ENCODE peak calls at places on chromosomes 4 and X, in ten cellular contexts. W is NCI-H460, I is glutamatergic neuron, P is tibial nerve, N is Calu3, H is Caco-2, D is NCI-H1436, O is testis, A is NCI-H1417 treated with DMSO at 0.1 percent for 48 hours, Y is neural crest cell. S is an unnamed sample.

GRCh38 chr4:5424211-5424610 is 284.1 kb downstream of the EVC2 start:
- DNase-seq in W (no peak), I (no peak), P (no peak), N (no peak), H (no peak), D (no peak), O (no peak), A (no peak), Y (no peak), S (no peak)

GRCh38 chr4:121256346-121256745 is 92.2 kb upstream of the TNIP3 start:
- DNase-seq in W (no peak), I (no peak), P (no peak), N (no peak), H (no peak), D (no peak), O (no peak), A (no peak), Y (no peak), S (no peak)

GRCh38 chr4:120731561-120731960 is 191.0 kb downstream of the PRDM5 start:
- DNase-seq in W (no peak), I (no peak), P (no peak), N (no peak), H (no peak), D (no peak), O (no peak), A (no peak), Y (no peak), S (no peak)

GRCh38 chrX:46683023-46683422 is 75.9 kb downstream of the SLC9A7 start:
- DNase-seq in W (no peak), I (no peak), P (no peak), N (peak; percentile 2), H (peak; percentile 8), D (no peak), O (no peak), A (no peak), Y (no peak), S (peak; percentile 35)

GRCh38 chrX:11532291-11533075 is 133.2 kb downstream of the ARHGAP6 start:
- DNase-seq in W (no peak), I (no peak), P (no peak), N (no peak), H (peak; percentile 17), D (no peak), O (peak; percentile 12), A (no peak), Y (no peak), S (peak; percentile 18)

GRCh38 chr4:118969359-118969758 is 80.7 kb downstream of the SYNPO2 start:
- DNase-seq in W (peak; percentile 40), I (no peak), P (peak; percentile 80), N (peak; percentile 37), H (peak; percentile 34), D (peak; percentile 8), O (peak; percentile 79), A (no peak), Y (no peak), S (no peak)

GRCh38 chr4:25160714-25161598 is 707 bp upstream of the SEPSECS start:
- DNase-seq in W (no peak), I (no peak), P (peak; percentile 15), N (no peak), H (peak; percentile 25), D (no peak), O (peak; percentile 31), A (no peak), Y (no peak), S (peak; percentile 30)

GRCh38 chrX:139967300-139967699 is 2.0 kb upstream of the CXorf66 start:
- DNase-seq in W (no peak), I (no peak), P (no peak), N (no peak), H (no peak), D (no peak), O (no peak), A (no peak), Y (no peak), S (no peak)

GRCh38 chr4:105990933-105991332 is 95.7 kb downstream of the NPNT start:
- DNase-seq in W (no peak), I (no peak), P (peak; percentile 23), N (peak; percentile 86), H (no peak), D (no peak), O (no peak), A (no peak), Y (no peak), S (peak; percentile 13)

GRCh38 chr4:87058272-87059073 is 123.7 kb downstream of the AFF1 start:
- DNase-seq in W (peak; percentile 3), I (no peak), P (no peak), N (peak; percentile 22), H (peak; percentile 24), D (peak; percentile 41), O (no peak), A (no peak), Y (no peak), S (peak; percentile 57)

GRCh38 chrX:53049127-53049517 is 533 bp downstream of the GPR173 start:
- DNase-seq in W (no peak), I (peak; percentile 17), P (no peak), N (no peak), H (no peak), D (no peak), O (no peak), A (no peak), Y (no peak), S (no peak)

GRCh38 chr4:1211371-1211770 is 37.6 kb downstream of the CTBP1 start:
- DNase-seq in W (no peak), I (no peak), P (no peak), N (no peak), H (no peak), D (no peak), O (no peak), A (no peak), Y (no peak), S (no peak)

GRCh38 chrX:42714981-42715688 is 62.8 kb downstream of the PPP1R2C start:
- DNase-seq in W (peak; percentile 1), I (peak; percentile 67), P (no peak), N (peak; percentile 36), H (no peak), D (peak; percentile 27), O (peak; percentile 63), A (no peak), Y (peak; percentile 57), S (peak; percentile 60)

GRCh38 chr4:56613101-56613862 is 67.8 kb downstream of the HOPX start:
- DNase-seq in W (no peak), I (no peak), P (no peak), N (no peak), H (no peak), D (no peak), O (no peak), A (no peak), Y (no peak), S (no peak)

GRCh38 chr4:1479454-1479853 is 73.2 kb upstream of the NKX1-1 start:
- DNase-seq in W (no peak), I (peak; percentile 10), P (no peak), N (no peak), H (no peak), D (no peak), O (no peak), A (no peak), Y (no peak), S (no peak)

GRCh38 chr4:1393866-1394265 is 12.4 kb downstream of the NKX1-1 start:
- DNase-seq in W (no peak), I (no peak), P (no peak), N (no peak), H (no peak), D (no peak), O (no peak), A (no peak), Y (no peak), S (no peak)

GRCh38 chr4:5459236-5459635 is 249.1 kb downstream of the EVC2 start:
- DNase-seq in W (no peak), I (no peak), P (no peak), N (no peak), H (no peak), D (no peak), O (no peak), A (no peak), Y (no peak), S (no peak)

GRCh38 chr4:74283614-74284013 is 24.7 kb upstream of the EPGN start:
- DNase-seq in W (peak; percentile 44), I (no peak), P (no peak), N (peak; percentile 11), H (no peak), D (no peak), O (no peak), A (no peak), Y (no peak), S (no peak)

GRCh38 chr4:138522366-138522765 is 280.2 kb upstream of the SLC7A11 start:
- DNase-seq in W (no peak), I (no peak), P (no peak), N (no peak), H (peak; percentile 21), D (no peak), O (no peak), A (no peak), Y (no peak), S (peak; percentile 48)

GRCh38 chrX:68685722-68686683 is 38.5 kb downstream of the STARD8 start:
- DNase-seq in W (peak; percentile 8), I (peak; percentile 36), P (no peak), N (no peak), H (no peak), D (no peak), O (no peak), A (no peak), Y (peak; percentile 8), S (no peak)

GRCh38 chrX:130702867-130703707 is 199.9 kb downstream of the ENOX2 start:
- DNase-seq in W (no peak), I (no peak), P (no peak), N (no peak), H (no peak), D (no peak), O (no peak), A (no peak), Y (no peak), S (no peak)

GRCh38 chr4:120070191-120070590 is 3.5 kb upstream of the MAD2L1 start:
- DNase-seq in W (no peak), I (no peak), P (no peak), N (no peak), H (no peak), D (no peak), O (no peak), A (no peak), Y (no peak), S (no peak)

GRCh38 chr4:113733685-113734084 is 27.9 kb downstream of the CAMK2D start:
- DNase-seq in W (no peak), I (no peak), P (no peak), N (no peak), H (no peak), D (no peak), O (no peak), A (no peak), Y (no peak), S (no peak)

GRCh38 chr4:23324291-23324690 is 565.6 kb downstream of the PPARGC1A start:
- DNase-seq in W (no peak), I (no peak), P (no peak), N (no peak), H (no peak), D (no peak), O (no peak), A (no peak), Y (no peak), S (no peak)

GRCh38 chr4:125317526-125317880 is 2.7 kb downstream of the FAT4 start:
- DNase-seq in W (no peak), I (peak; percentile 74), P (peak; percentile 38), N (no peak), H (no peak), D (no peak), O (peak; percentile 83), A (no peak), Y (peak; percentile 48), S (no peak)

GRCh38 chr4:84401669-84402068 is 97.4 kb downstream of the NKX6-1 start:
- DNase-seq in W (no peak), I (no peak), P (no peak), N (no peak), H (no peak), D (no peak), O (no peak), A (no peak), Y (no peak), S (peak; percentile 9)

GRCh38 chr4:47972181-47972580 is 44.3 kb downstream of the CNGA1 start:
- DNase-seq in W (no peak), I (no peak), P (no peak), N (no peak), H (no peak), D (no peak), O (no peak), A (no peak), Y (no peak), S (no peak)

GRCh38 chrX:66498672-66499296 is 140.1 kb downstream of the EDA2R start:
- DNase-seq in W (no peak), I (no peak), P (no peak), N (no peak), H (no peak), D (no peak), O (no peak), A (no peak), Y (no peak), S (no peak)